ENCODE peak calls at places on chromosomes 1 and 21, in five cellular contexts. P is aorta, R is sigmoid colon, F is adrenal gland, L is osteoblast. Z is an unnamed sample. For H3K27me3, the result is how much of the 10 kb centered on the place peaks cover.

GRCh38 chr1:182109780-182110179 is 48.3 kb upstream of the ZNF648 start:
- DNase-seq in F (no peak), R (no peak), P (no peak), L (no peak), Z (no peak)

GRCh38 chr21:30354308-30355005 is 6.1 kb upstream of the KRTAP23-1 start:
- DNase-seq in P (no peak), F (no peak), L (no peak), R (no peak), Z (no peak)

GRCh38 chr1:63777286-63777685 is 3.5 kb downstream of the ROR1 start:
- DNase-seq in F (no peak), P (no peak), R (no peak), L (peak), Z (no peak)

GRCh38 chr21:42376338-42376982 is 10.1 kb upstream of the TFF1 start:
- DNase-seq in F (no peak), P (no peak), R (no peak), L (peak), Z (peak)

GRCh38 chr1:41618066-41618825 is 133.8 kb upstream of the EDN2 start:
- DNase-seq in L (peak), F (peak), P (peak), R (peak), Z (no peak)

GRCh38 chr1:17392199-17392740 is 20.3 kb downstream of the PADI6 start:
- DNase-seq in L (peak), R (no peak), F (no peak), P (no peak), Z (no peak)

GRCh38 chr1:202084791-202085681 is 37.7 kb upstream of the GPR37L1 start:
- DNase-seq in P (no peak), R (no peak), F (no peak), L (no peak), Z (peak)

GRCh38 chr1:218349365-218350021 is 4.4 kb downstream of the TGFB2 start:
- DNase-seq in R (no peak), P (no peak), L (no peak), F (no peak), Z (no peak)

GRCh38 chr1:172623748-172624147 is 35.2 kb upstream of the FASLG start:
- DNase-seq in R (no peak), L (no peak), F (no peak), P (no peak), Z (no peak)

GRCh38 chr1:37096523-37096922 is 62.2 kb upstream of the GRIK3 start:
- DNase-seq in F (no peak), L (no peak), P (no peak), R (no peak), Z (peak)

GRCh38 chr1:50419192-50419906 is 3.9 kb downstream of the DMRTA2 start:
- DNase-seq in R (no peak), L (peak), F (no peak), P (no peak), Z (no peak)

GRCh38 chr1:230976825-230977747 is 1.6 kb downstream of the TTC13 start:
- DNase-seq in L (no peak), R (no peak), P (no peak), F (no peak), Z (peak)

GRCh38 chr1:151370211-151370911 is 2.1 kb downstream of the SELENBP1 start:
- DNase-seq in R (peak), L (peak), F (no peak), P (no peak), Z (no peak)

GRCh38 chr1:56404561-56405030 is 174.8 kb downstream of the PLPP3 start:
- DNase-seq in L (peak), R (no peak), F (peak), P (peak), Z (no peak)

GRCh38 chr1:6239950-6240768 is 3.8 kb upstream of the HES3 start:
- DNase-seq in R (no peak), P (no peak), L (peak), F (no peak), Z (no peak)

GRCh38 chr1:76294470-76295194 is 220.1 kb downstream of the ST6GALNAC3 start:
- DNase-seq in P (no peak), F (no peak), R (no peak), L (no peak), Z (no peak)

GRCh38 chr21:43812139-43812821 is 22.9 kb downstream of the RRP1 start:
- DNase-seq in F (peak), R (no peak), L (peak), P (peak), Z (peak)

GRCh38 chr1:61119085-61119484 is 36.7 kb downstream of the NFIA start:
- DNase-seq in L (no peak), P (no peak), R (no peak), F (no peak), Z (peak)

GRCh38 chr1:116254776-116255175 is 118.3 kb upstream of the ATP1A1 start:
- DNase-seq in L (no peak), R (no peak), F (no peak), P (no peak), Z (peak)

GRCh38 chr1:155984341-155984740 is 6.0 kb upstream of the ARHGEF2 start:
- DNase-seq in L (peak), F (no peak), P (no peak), R (no peak), Z (no peak)

GRCh38 chr1:115123116-115123515 is 33.8 kb upstream of the TSPAN2 start:
- DNase-seq in R (no peak), L (no peak), F (no peak), P (no peak), Z (no peak)

GRCh38 chr1:9729523-9729922 is 78.0 kb downstream of the PIK3CD start:
- DNase-seq in R (no peak), P (no peak), F (no peak), L (peak), Z (no peak)

GRCh38 chr1:213684454-213684853 is 303.3 kb upstream of the PROX1 start:
- DNase-seq in L (no peak), P (no peak), F (no peak), R (no peak), Z (no peak)

GRCh38 chr1:24659993-24660665 is 17.0 kb downstream of the SRRM1 start:
- DNase-seq in L (no peak), F (no peak), R (no peak), P (no peak), Z (no peak)

GRCh38 chr1:218344814-218345672 is at the start of gene TGFB2:
- DNase-seq in F (peak), R (peak), L (no peak), P (peak), Z (peak)

GRCh38 chr1:160403244-160403643 is 2.9 kb downstream of the VANGL2 start:
- DNase-seq in R (no peak), L (no peak), F (no peak), P (no peak), Z (no peak)

GRCh38 chr1:15799004-15799867 is 8.2 kb downstream of the UQCRHL start:
- DNase-seq in R (peak), P (peak), L (peak), F (peak), Z (peak)

GRCh38 chr1:58089898-58090535 is 456.5 kb downstream of the OMA1 start:
- DNase-seq in P (no peak), F (no peak), L (no peak), R (no peak), Z (no peak)

GRCh38 chr1:27306892-27307850 is 14.8 kb upstream of the TMEM222 start:
- DNase-seq in P (no peak), F (no peak), L (peak), R (no peak), Z (no peak)

GRCh38 chr1:216140650-216141547 is 282.3 kb downstream of the USH2A start:
- DNase-seq in R (no peak), L (peak), F (no peak), P (no peak), Z (no peak)

GRCh38 chr1:227887697-227888403 is 59.9 kb downstream of the WNT9A start:
- DNase-seq in F (peak), L (peak), R (peak), P (no peak), Z (no peak)

GRCh38 chr1:42936309-42937078 is 22.2 kb downstream of the SLC2A1 start:
- DNase-seq in R (peak), L (peak), F (peak), P (no peak), Z (peak)

GRCh38 chr1:168499094-168500049 is 44.4 kb downstream of the XCL2 start:
- DNase-seq in R (no peak), P (no peak), L (no peak), F (no peak), Z (peak)

GRCh38 chr1:241442686-241443085 is 76.9 kb downstream of the FH start:
- DNase-seq in P (no peak), F (no peak), L (no peak), R (no peak), Z (no peak)

GRCh38 chr1:69103213-69103612 is 464.5 kb upstream of the LRRC7 start:
- DNase-seq in P (no peak), F (no peak), R (no peak), L (no peak), Z (no peak)

GRCh38 chr1:39952359-39953110 is 2.4 kb upstream of the MFSD2A start:
- DNase-seq in R (no peak), F (no peak), L (no peak), P (no peak), Z (no peak)

GRCh38 chr1:3186526-3186921 is 117.5 kb downstream of the PRDM16 start:
- DNase-seq in R (peak), P (peak), L (peak), F (peak), Z (no peak)

DNA sequence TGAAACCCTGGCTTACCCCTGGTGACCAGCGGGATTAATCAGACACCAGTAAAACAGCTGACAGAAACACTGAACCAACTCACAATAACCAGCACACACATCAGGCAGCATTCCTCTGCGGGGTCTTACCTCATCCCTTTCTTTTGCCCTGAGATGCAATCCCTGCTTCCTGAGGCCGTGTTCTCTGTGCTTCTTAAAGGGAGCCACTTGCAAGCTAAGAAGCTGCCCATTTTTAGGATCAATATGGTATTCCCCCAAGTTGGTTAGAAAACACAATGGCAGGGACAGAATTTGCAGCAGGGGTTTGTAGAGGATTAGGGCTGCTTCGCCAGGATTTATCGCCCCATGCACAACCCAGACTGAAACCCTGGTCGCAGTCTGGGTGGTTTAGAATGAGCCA is 74.7 kb upstream of the OLIG2 start:
- DNase-seq in R (no peak), P (no peak), L (no peak), F (no peak), Z (no peak)
- H3K27me3 ChIP-seq in R (under half), P (under half), L (half or more), F (under half), Z (under half)

DNA sequence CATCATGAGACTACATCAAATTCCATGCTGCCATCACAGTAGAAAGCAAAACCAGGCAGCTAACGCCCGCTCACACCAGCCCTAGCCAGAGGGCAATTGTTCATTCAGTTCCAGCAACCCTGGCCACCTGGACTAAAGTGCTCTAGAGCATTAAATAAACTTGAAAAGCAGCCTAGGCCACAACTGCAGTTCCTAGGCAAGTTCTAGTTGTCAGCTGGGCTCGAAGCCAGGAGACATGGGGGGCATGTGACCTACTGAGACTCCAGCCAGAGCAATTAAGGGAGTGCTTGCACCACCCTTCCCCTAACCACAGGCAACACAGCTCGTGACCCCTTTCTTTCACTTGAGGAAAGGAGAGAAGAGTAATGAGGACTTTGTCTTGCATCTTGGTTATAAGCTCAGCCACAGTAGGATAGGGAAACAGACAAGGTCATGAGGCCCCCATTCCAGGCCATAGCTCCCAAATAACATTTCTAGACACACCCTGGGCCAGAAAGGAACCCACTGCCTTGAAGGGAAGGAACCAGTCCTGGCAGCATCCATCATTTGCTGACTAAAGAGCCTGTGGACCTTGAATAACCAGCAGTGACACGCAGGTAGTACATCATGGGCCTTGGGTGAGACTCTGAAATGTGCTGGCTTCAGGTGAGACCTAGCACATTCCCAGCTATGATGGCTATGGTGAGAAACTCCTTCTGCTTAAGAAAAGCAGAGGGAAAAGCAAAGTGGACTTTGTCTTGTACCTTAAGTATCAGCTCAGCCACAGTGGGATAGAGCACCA is 77.0 kb downstream of the ZZZ3 start:
- DNase-seq in R (peak), L (no peak), P (peak), F (peak), Z (no peak)
- H3K27ac ChIP-seq in R (no peak), L (peak), P (no peak), F (no peak), Z (no peak)

DNA sequence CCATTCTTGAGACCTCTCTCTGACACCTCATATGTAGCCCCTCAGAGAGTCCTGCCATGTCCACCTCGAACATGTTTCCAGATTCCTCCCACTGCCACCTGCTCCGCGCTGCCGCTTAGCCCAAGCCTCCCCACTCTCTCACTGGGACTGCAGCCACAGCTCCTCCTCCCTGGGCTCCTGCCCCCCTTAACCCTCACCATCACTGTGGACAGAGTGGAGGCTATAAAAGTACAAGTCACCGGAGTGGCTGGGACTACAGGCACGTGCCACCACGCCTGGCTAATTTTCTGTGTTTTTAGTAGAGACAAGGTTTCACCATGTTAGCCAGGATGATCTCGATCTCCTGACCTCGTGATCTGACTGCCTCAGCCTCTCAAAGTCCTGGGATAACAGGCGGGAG is 77.0 kb downstream of the VWA5B1 start:
- DNase-seq in L (peak), F (no peak), P (no peak), R (no peak), Z (no peak)
- H3K27me3 ChIP-seq in L (half or more), F (under half), P (under half), R (half or more), Z (under half)

DNA sequence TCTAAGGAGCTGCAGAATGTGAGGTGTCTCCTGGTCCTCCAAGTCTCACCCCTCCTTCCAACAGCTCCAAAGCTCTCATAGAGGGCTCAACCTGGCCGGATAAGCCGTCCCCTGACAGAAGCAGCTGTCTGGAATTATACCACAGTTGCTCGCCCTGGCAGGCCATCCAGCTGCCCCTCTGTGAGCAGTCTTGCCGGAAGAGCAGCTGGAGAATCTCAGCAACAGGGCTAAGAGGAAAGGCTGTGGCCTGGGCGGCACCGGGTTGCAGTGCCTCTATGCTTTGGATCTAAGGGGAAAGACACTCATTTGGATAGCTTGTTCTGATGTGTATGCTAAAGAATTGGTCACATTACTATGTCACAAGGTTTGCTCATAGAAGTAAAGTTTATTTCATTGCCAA is 12.4 kb downstream of the TMCC2 start:
- DNase-seq in P (peak), F (no peak), R (no peak), L (no peak), Z (no peak)
- H3K27ac ChIP-seq in P (no peak), F (no peak), R (no peak), L (no peak), Z (no peak)